ENCODE peak calls at places on chromosome 6, in six cellular contexts. One of them, this sample, is unnamed.

GRCh38 chr6:14062345-14063029 is 55.1 kb upstream of the CD83 start:
- DNase-seq in WERI-Rb-1: no peak
- DNase-seq in body of pancreas: no peak
- DNase-seq in CD8-positive, alpha-beta memory T cell: no peak
- DNase-seq in nucleus accumbens: no peak
- DNase-seq in choroid plexus epithelial cell: no peak
- DNase-seq in this sample: no peak

GRCh38 chr6:72739368-72739779 is 117.5 kb downstream of the KCNQ5 start:
- DNase-seq in nucleus accumbens: no peak
- DNase-seq in CD8-positive, alpha-beta memory T cell: no peak
- DNase-seq in choroid plexus epithelial cell: no peak
- DNase-seq in WERI-Rb-1: no peak
- DNase-seq in body of pancreas: no peak
- DNase-seq in this sample: no peak

GRCh38 chr6:50358113-50358512 is 308.4 kb upstream of the DEFB112 start:
- DNase-seq in choroid plexus epithelial cell: no peak
- DNase-seq in nucleus accumbens: no peak
- DNase-seq in CD8-positive, alpha-beta memory T cell: no peak
- DNase-seq in body of pancreas: no peak
- DNase-seq in WERI-Rb-1: no peak
- DNase-seq in this sample: no peak

GRCh38 chr6:14128017-14128416 is 10.4 kb downstream of the CD83 start:
- DNase-seq in body of pancreas: no peak
- DNase-seq in nucleus accumbens: no peak
- DNase-seq in CD8-positive, alpha-beta memory T cell: no peak
- DNase-seq in WERI-Rb-1: no peak
- DNase-seq in choroid plexus epithelial cell: no peak
- DNase-seq in this sample: no peak

GRCh38 chr6:19723533-19723932 is 113.6 kb upstream of the ID4 start:
- DNase-seq in choroid plexus epithelial cell: peak; percentile 67
- DNase-seq in body of pancreas: no peak
- DNase-seq in WERI-Rb-1: no peak
- DNase-seq in nucleus accumbens: no peak
- DNase-seq in CD8-positive, alpha-beta memory T cell: no peak
- DNase-seq in this sample: no peak

GRCh38 chr6:44495036-44495901 is 107.8 kb downstream of the CDC5L start:
- DNase-seq in WERI-Rb-1: no peak
- DNase-seq in body of pancreas: no peak
- DNase-seq in choroid plexus epithelial cell: no peak
- DNase-seq in CD8-positive, alpha-beta memory T cell: no peak
- DNase-seq in nucleus accumbens: no peak
- DNase-seq in this sample: no peak

GRCh38 chr6:53306819-53307347 is 41.9 kb downstream of the ELOVL5 start:
- DNase-seq in choroid plexus epithelial cell: no peak
- DNase-seq in nucleus accumbens: no peak
- DNase-seq in body of pancreas: no peak
- DNase-seq in WERI-Rb-1: no peak
- DNase-seq in CD8-positive, alpha-beta memory T cell: no peak
- DNase-seq in this sample: no peak

GRCh38 chr6:128062882-128063603 is 162.2 kb upstream of the THEMIS start:
- DNase-seq in body of pancreas: no peak
- DNase-seq in nucleus accumbens: no peak
- DNase-seq in CD8-positive, alpha-beta memory T cell: no peak
- DNase-seq in choroid plexus epithelial cell: peak; percentile 33
- DNase-seq in WERI-Rb-1: no peak
- DNase-seq in this sample: no peak

GRCh38 chr6:55058682-55059081 is 115.6 kb upstream of the HCRTR2 start:
- DNase-seq in choroid plexus epithelial cell: no peak
- DNase-seq in body of pancreas: no peak
- DNase-seq in nucleus accumbens: no peak
- DNase-seq in WERI-Rb-1: no peak
- DNase-seq in CD8-positive, alpha-beta memory T cell: no peak
- DNase-seq in this sample: no peak

GRCh38 chr6:63352587-63353281 is 33.0 kb upstream of the LGSN start:
- DNase-seq in CD8-positive, alpha-beta memory T cell: no peak
- DNase-seq in WERI-Rb-1: peak; percentile 10
- DNase-seq in nucleus accumbens: no peak
- DNase-seq in body of pancreas: peak; percentile 72
- DNase-seq in choroid plexus epithelial cell: peak; percentile 75
- DNase-seq in this sample: no peak

GRCh38 chr6:16736856-16737255 is 24.4 kb downstream of the ATXN1 start:
- DNase-seq in WERI-Rb-1: no peak
- DNase-seq in nucleus accumbens: no peak
- DNase-seq in choroid plexus epithelial cell: no peak
- DNase-seq in body of pancreas: no peak
- DNase-seq in CD8-positive, alpha-beta memory T cell: no peak
- DNase-seq in this sample: no peak

GRCh38 chr6:16367584-16367970 is 129.2 kb downstream of the GMPR start:
- DNase-seq in body of pancreas: no peak
- DNase-seq in choroid plexus epithelial cell: no peak
- DNase-seq in WERI-Rb-1: no peak
- DNase-seq in CD8-positive, alpha-beta memory T cell: no peak
- DNase-seq in nucleus accumbens: no peak
- DNase-seq in this sample: no peak

GRCh38 chr6:166786704-166787293 is 159.7 kb upstream of the RPS6KA2 start:
- DNase-seq in WERI-Rb-1: peak; percentile 43
- DNase-seq in nucleus accumbens: no peak
- DNase-seq in body of pancreas: peak; percentile 56
- DNase-seq in choroid plexus epithelial cell: peak; percentile 82
- DNase-seq in CD8-positive, alpha-beta memory T cell: peak; percentile 43
- DNase-seq in this sample: peak; percentile 55

GRCh38 chr6:92892626-92893025 is 526.7 kb downstream of the EPHA7 start:
- DNase-seq in body of pancreas: no peak
- DNase-seq in WERI-Rb-1: no peak
- DNase-seq in nucleus accumbens: no peak
- DNase-seq in CD8-positive, alpha-beta memory T cell: no peak
- DNase-seq in choroid plexus epithelial cell: no peak
- DNase-seq in this sample: no peak

GRCh38 chr6:127397729-127398609 is 54.6 kb upstream of the ECHDC1 start:
- DNase-seq in nucleus accumbens: no peak
- DNase-seq in choroid plexus epithelial cell: peak; percentile 23
- DNase-seq in CD8-positive, alpha-beta memory T cell: no peak
- DNase-seq in WERI-Rb-1: no peak
- DNase-seq in body of pancreas: no peak
- DNase-seq in this sample: no peak

GRCh38 chr6:21992178-21992967 is 304.5 kb downstream of the PRL start:
- DNase-seq in WERI-Rb-1: peak; percentile 84
- DNase-seq in choroid plexus epithelial cell: peak; percentile 78
- DNase-seq in body of pancreas: no peak
- DNase-seq in CD8-positive, alpha-beta memory T cell: no peak
- DNase-seq in nucleus accumbens: no peak
- DNase-seq in this sample: no peak

GRCh38 chr6:6684365-6684833 is 95.9 kb downstream of the LY86 start:
- DNase-seq in body of pancreas: no peak
- DNase-seq in choroid plexus epithelial cell: no peak
- DNase-seq in CD8-positive, alpha-beta memory T cell: peak; percentile 30
- DNase-seq in WERI-Rb-1: no peak
- DNase-seq in nucleus accumbens: no peak
- DNase-seq in this sample: no peak

GRCh38 chr6:93021235-93021909 is 398.0 kb downstream of the EPHA7 start:
- DNase-seq in nucleus accumbens: no peak
- DNase-seq in body of pancreas: no peak
- DNase-seq in CD8-positive, alpha-beta memory T cell: no peak
- DNase-seq in WERI-Rb-1: peak; percentile 63
- DNase-seq in choroid plexus epithelial cell: no peak
- DNase-seq in this sample: no peak

GRCh38 chr6:170200458-170200891 is 90.4 kb downstream of the DLL1 start:
- DNase-seq in WERI-Rb-1: no peak
- DNase-seq in CD8-positive, alpha-beta memory T cell: no peak
- DNase-seq in nucleus accumbens: no peak
- DNase-seq in body of pancreas: peak; percentile 10
- DNase-seq in choroid plexus epithelial cell: no peak
- DNase-seq in this sample: no peak

GRCh38 chr6:105257350-105257749 is 77.5 kb upstream of the POPDC3 start:
- DNase-seq in body of pancreas: no peak
- DNase-seq in CD8-positive, alpha-beta memory T cell: no peak
- DNase-seq in nucleus accumbens: no peak
- DNase-seq in choroid plexus epithelial cell: peak; percentile 7
- DNase-seq in WERI-Rb-1: no peak
- DNase-seq in this sample: no peak

This sample was measured in central memory CD4-positive, alpha-beta T cell.